ENCODE peak calls at places on chromosomes 6 and 20, in eight cellular contexts. One of them, this sample, is unnamed.

GRCh38 chr20:51529758-51530157 is 12.8 kb downstream of the NFATC2 start:
- DNase-seq in iPS-NIHi11: no peak
- DNase-seq in SK-N-SH: no peak
- DNase-seq in COR-L47: no peak
- DNase-seq in HT1080: no peak
- DNase-seq in MV-4-11: no peak
- DNase-seq in CD4-positive, CD25-positive, alpha-beta regulatory T cell: peak
- DNase-seq in adrenal gland: no peak
- DNase-seq in this sample: no peak

GRCh38 chr6:52929321-52930164 is 20.0 kb upstream of the GSTA3 start:
- DNase-seq in MV-4-11: no peak
- DNase-seq in iPS-NIHi11: no peak
- DNase-seq in SK-N-SH: peak
- DNase-seq in CD4-positive, CD25-positive, alpha-beta regulatory T cell: no peak
- DNase-seq in COR-L47: peak
- DNase-seq in HT1080: peak
- DNase-seq in adrenal gland: peak
- DNase-seq in this sample: no peak

GRCh38 chr20:31916724-31917123 is 35.1 kb downstream of the PDRG1 start:
- DNase-seq in MV-4-11: no peak
- DNase-seq in SK-N-SH: no peak
- DNase-seq in HT1080: no peak
- DNase-seq in iPS-NIHi11: no peak
- DNase-seq in adrenal gland: no peak
- DNase-seq in COR-L47: no peak
- DNase-seq in CD4-positive, CD25-positive, alpha-beta regulatory T cell: no peak
- DNase-seq in this sample: no peak

GRCh38 chr6:72182337-72183246 is 296.2 kb downstream of the RIMS1 start:
- DNase-seq in COR-L47: no peak
- DNase-seq in HT1080: peak
- DNase-seq in SK-N-SH: peak
- DNase-seq in CD4-positive, CD25-positive, alpha-beta regulatory T cell: no peak
- DNase-seq in MV-4-11: no peak
- DNase-seq in iPS-NIHi11: peak
- DNase-seq in adrenal gland: peak
- DNase-seq in this sample: peak

GRCh38 chr6:38997128-38997761 is 51.3 kb upstream of the GLP1R start:
- DNase-seq in iPS-NIHi11: peak
- DNase-seq in HT1080: peak
- DNase-seq in adrenal gland: no peak
- DNase-seq in SK-N-SH: peak
- DNase-seq in CD4-positive, CD25-positive, alpha-beta regulatory T cell: no peak
- DNase-seq in COR-L47: peak
- DNase-seq in MV-4-11: peak
- DNase-seq in this sample: peak

GRCh38 chr6:167238169-167238693 is 52.9 kb upstream of the UNC93A start:
- DNase-seq in adrenal gland: no peak
- DNase-seq in COR-L47: no peak
- DNase-seq in HT1080: no peak
- DNase-seq in CD4-positive, CD25-positive, alpha-beta regulatory T cell: no peak
- DNase-seq in iPS-NIHi11: peak
- DNase-seq in MV-4-11: no peak
- DNase-seq in SK-N-SH: no peak
- DNase-seq in this sample: no peak

GRCh38 chr6:45617441-45617840 is 239.7 kb upstream of the SUPT3H start:
- DNase-seq in iPS-NIHi11: no peak
- DNase-seq in HT1080: peak
- DNase-seq in CD4-positive, CD25-positive, alpha-beta regulatory T cell: no peak
- DNase-seq in adrenal gland: no peak
- DNase-seq in SK-N-SH: no peak
- DNase-seq in COR-L47: no peak
- DNase-seq in MV-4-11: no peak
- DNase-seq in this sample: no peak

GRCh38 chr20:4014031-4014474 is 1.3 kb downstream of the RNF24 start:
- DNase-seq in COR-L47: peak
- DNase-seq in SK-N-SH: peak
- DNase-seq in MV-4-11: peak
- DNase-seq in CD4-positive, CD25-positive, alpha-beta regulatory T cell: peak
- DNase-seq in adrenal gland: peak
- DNase-seq in HT1080: peak
- DNase-seq in iPS-NIHi11: peak
- DNase-seq in this sample: peak

GRCh38 chr6:87660226-87660886 is 41.7 kb downstream of the AKIRIN2 start:
- DNase-seq in adrenal gland: peak
- DNase-seq in SK-N-SH: no peak
- DNase-seq in HT1080: peak
- DNase-seq in iPS-NIHi11: no peak
- DNase-seq in MV-4-11: peak
- DNase-seq in COR-L47: no peak
- DNase-seq in CD4-positive, CD25-positive, alpha-beta regulatory T cell: no peak
- DNase-seq in this sample: no peak

GRCh38 chr6:13903399-13903798 is 21.4 kb upstream of the RNF182 start:
- DNase-seq in MV-4-11: no peak
- DNase-seq in SK-N-SH: no peak
- DNase-seq in HT1080: no peak
- DNase-seq in iPS-NIHi11: no peak
- DNase-seq in CD4-positive, CD25-positive, alpha-beta regulatory T cell: no peak
- DNase-seq in adrenal gland: no peak
- DNase-seq in COR-L47: no peak
- DNase-seq in this sample: no peak

GRCh38 chr6:149380523-149380922 is 19.5 kb upstream of the SUMO4 start:
- DNase-seq in iPS-NIHi11: no peak
- DNase-seq in COR-L47: no peak
- DNase-seq in SK-N-SH: no peak
- DNase-seq in CD4-positive, CD25-positive, alpha-beta regulatory T cell: no peak
- DNase-seq in MV-4-11: no peak
- DNase-seq in adrenal gland: no peak
- DNase-seq in HT1080: no peak
- DNase-seq in this sample: no peak

GRCh38 chr6:150074651-150075416 is 5.9 kb upstream of the ULBP3 start:
- DNase-seq in HT1080: no peak
- DNase-seq in SK-N-SH: no peak
- DNase-seq in MV-4-11: no peak
- DNase-seq in CD4-positive, CD25-positive, alpha-beta regulatory T cell: no peak
- DNase-seq in adrenal gland: no peak
- DNase-seq in iPS-NIHi11: no peak
- DNase-seq in COR-L47: no peak
- DNase-seq in this sample: no peak

GRCh38 chr6:162726997-162727346 is 594 bp downstream of the PRKN start:
- DNase-seq in iPS-NIHi11: no peak
- DNase-seq in COR-L47: no peak
- DNase-seq in MV-4-11: no peak
- DNase-seq in HT1080: no peak
- DNase-seq in CD4-positive, CD25-positive, alpha-beta regulatory T cell: peak
- DNase-seq in SK-N-SH: no peak
- DNase-seq in adrenal gland: no peak
- DNase-seq in this sample: no peak

GRCh38 chr6:149053848-149054558 is 263.5 kb upstream of the TAB2 start:
- DNase-seq in adrenal gland: no peak
- DNase-seq in iPS-NIHi11: no peak
- DNase-seq in COR-L47: no peak
- DNase-seq in CD4-positive, CD25-positive, alpha-beta regulatory T cell: no peak
- DNase-seq in HT1080: no peak
- DNase-seq in SK-N-SH: no peak
- DNase-seq in MV-4-11: no peak
- DNase-seq in this sample: no peak

GRCh38 chr20:50584687-50585086 is 74.5 kb downstream of the PTPN1 start:
- DNase-seq in COR-L47: no peak
- DNase-seq in HT1080: no peak
- DNase-seq in iPS-NIHi11: no peak
- DNase-seq in CD4-positive, CD25-positive, alpha-beta regulatory T cell: no peak
- DNase-seq in adrenal gland: no peak
- DNase-seq in MV-4-11: no peak
- DNase-seq in SK-N-SH: no peak
- DNase-seq in this sample: no peak

GRCh38 chr6:162965366-162965765 is 237.6 kb downstream of the PACRG start:
- DNase-seq in HT1080: no peak
- DNase-seq in adrenal gland: no peak
- DNase-seq in SK-N-SH: no peak
- DNase-seq in CD4-positive, CD25-positive, alpha-beta regulatory T cell: no peak
- DNase-seq in COR-L47: no peak
- DNase-seq in iPS-NIHi11: no peak
- DNase-seq in MV-4-11: no peak
- DNase-seq in this sample: no peak

GRCh38 chr6:85892346-85892745 is 249.7 kb upstream of the SYNCRIP start:
- DNase-seq in iPS-NIHi11: no peak
- DNase-seq in CD4-positive, CD25-positive, alpha-beta regulatory T cell: no peak
- DNase-seq in adrenal gland: no peak
- DNase-seq in MV-4-11: no peak
- DNase-seq in SK-N-SH: no peak
- DNase-seq in HT1080: no peak
- DNase-seq in COR-L47: no peak
- DNase-seq in this sample: no peak

GRCh38 chr20:49595811-49596545 is 28.0 kb upstream of the PTGIS start:
- DNase-seq in iPS-NIHi11: no peak
- DNase-seq in COR-L47: no peak
- DNase-seq in adrenal gland: no peak
- DNase-seq in CD4-positive, CD25-positive, alpha-beta regulatory T cell: no peak
- DNase-seq in MV-4-11: peak
- DNase-seq in SK-N-SH: no peak
- DNase-seq in HT1080: peak
- DNase-seq in this sample: no peak

GRCh38 chr6:158047120-158047518 is 65.5 kb downstream of the SYNJ2 start:
- DNase-seq in SK-N-SH: no peak
- DNase-seq in HT1080: no peak
- DNase-seq in CD4-positive, CD25-positive, alpha-beta regulatory T cell: no peak
- DNase-seq in COR-L47: no peak
- DNase-seq in adrenal gland: peak
- DNase-seq in MV-4-11: peak
- DNase-seq in iPS-NIHi11: no peak
- DNase-seq in this sample: no peak

GRCh38 chr6:40918035-40918651 is 120.9 kb downstream of the UNC5CL start:
- DNase-seq in adrenal gland: no peak
- DNase-seq in MV-4-11: no peak
- DNase-seq in HT1080: no peak
- DNase-seq in CD4-positive, CD25-positive, alpha-beta regulatory T cell: no peak
- DNase-seq in SK-N-SH: no peak
- DNase-seq in COR-L47: no peak
- DNase-seq in iPS-NIHi11: peak
- DNase-seq in this sample: no peak

GRCh38 chr6:109013551-109014101 is 81.0 kb downstream of the SESN1 start:
- DNase-seq in CD4-positive, CD25-positive, alpha-beta regulatory T cell: no peak
- DNase-seq in HT1080: no peak
- DNase-seq in adrenal gland: no peak
- DNase-seq in iPS-NIHi11: no peak
- DNase-seq in MV-4-11: peak
- DNase-seq in COR-L47: no peak
- DNase-seq in SK-N-SH: no peak
- DNase-seq in this sample: peak

GRCh38 chr6:98041072-98041471 is 758.1 kb upstream of the MMS22L start:
- DNase-seq in CD4-positive, CD25-positive, alpha-beta regulatory T cell: no peak
- DNase-seq in HT1080: no peak
- DNase-seq in SK-N-SH: no peak
- DNase-seq in adrenal gland: no peak
- DNase-seq in iPS-NIHi11: peak
- DNase-seq in COR-L47: no peak
- DNase-seq in MV-4-11: no peak
- DNase-seq in this sample: no peak

GRCh38 chr6:156585859-156586258 is 191.3 kb upstream of the ARID1B start:
- DNase-seq in HT1080: no peak
- DNase-seq in COR-L47: peak
- DNase-seq in adrenal gland: no peak
- DNase-seq in iPS-NIHi11: no peak
- DNase-seq in MV-4-11: no peak
- DNase-seq in SK-N-SH: no peak
- DNase-seq in CD4-positive, CD25-positive, alpha-beta regulatory T cell: no peak
- DNase-seq in this sample: no peak

GRCh38 chr6:17278289-17279061 is 2.7 kb upstream of the RBM24 start:
- DNase-seq in MV-4-11: no peak
- DNase-seq in COR-L47: no peak
- DNase-seq in adrenal gland: no peak
- DNase-seq in iPS-NIHi11: no peak
- DNase-seq in SK-N-SH: no peak
- DNase-seq in HT1080: peak
- DNase-seq in CD4-positive, CD25-positive, alpha-beta regulatory T cell: no peak
- DNase-seq in this sample: no peak

GRCh38 chr6:137211910-137212309 is 7.3 kb downstream of the IFNGR1 start:
- DNase-seq in adrenal gland: no peak
- DNase-seq in HT1080: no peak
- DNase-seq in iPS-NIHi11: no peak
- DNase-seq in CD4-positive, CD25-positive, alpha-beta regulatory T cell: no peak
- DNase-seq in SK-N-SH: no peak
- DNase-seq in COR-L47: no peak
- DNase-seq in MV-4-11: no peak
- DNase-seq in this sample: no peak

GRCh38 chr6:144712541-144712940 is 427.4 kb downstream of the UTRN start:
- DNase-seq in iPS-NIHi11: no peak
- DNase-seq in HT1080: no peak
- DNase-seq in MV-4-11: no peak
- DNase-seq in SK-N-SH: no peak
- DNase-seq in adrenal gland: no peak
- DNase-seq in CD4-positive, CD25-positive, alpha-beta regulatory T cell: no peak
- DNase-seq in COR-L47: no peak
- DNase-seq in this sample: no peak

This sample was measured in naive B cell.